ENCODE peak calls at places on chromosomes 16 and 17, in four cellular contexts. K is Caki2, P is AG04449, N is SW 1271. B is an unnamed sample.

GRCh38 chr16:89193021-89193575 is 7.2 kb downstream of the SLC22A31 start:
- DNase-seq in K (peak; percentile 57), P (peak; percentile 26), N (no peak), B (peak; percentile 85)

GRCh38 chr16:50762241-50762640 is 20.4 kb downstream of the CYLD start:
- DNase-seq in K (no peak), P (no peak), N (no peak), B (no peak)

GRCh38 chr16:50114357-50115129 is 38.6 kb upstream of the TENT4B start:
- DNase-seq in K (peak; percentile 26), P (no peak), N (no peak), B (no peak)

GRCh38 chr16:54342966-54343365 is 56.4 kb upstream of the IRX3 start:
- DNase-seq in K (no peak), P (no peak), N (no peak), B (no peak)

GRCh38 chr17:56395787-56396186 is 197.7 kb upstream of the NOG start:
- DNase-seq in K (no peak), P (no peak), N (no peak), B (no peak)

GRCh38 chr16:20910781-20911321 is 10.3 kb downstream of the LYRM1 start:
- DNase-seq in K (peak; percentile 61), P (peak; percentile 78), N (peak; percentile 33), B (no peak)

GRCh38 chr16:54040975-54041374 is 245.6 kb downstream of the IRX3 start:
- DNase-seq in K (no peak), P (no peak), N (no peak), B (no peak)

GRCh38 chr17:82432017-82432416 is 13.6 kb upstream of the OGFOD3 start:
- DNase-seq in K (no peak), P (no peak), N (no peak), B (no peak)

GRCh38 chr17:77449908-77450741 is 309.4 kb downstream of the SEC14L1 start:
- DNase-seq in K (peak; percentile 46), P (no peak), N (no peak), B (peak; percentile 92)

GRCh38 chr16:2122429-2122828 is 13.3 kb downstream of the PKD1 start:
- DNase-seq in K (no peak), P (no peak), N (no peak), B (no peak)

GRCh38 chr17:15513058-15513858 is 45.8 kb upstream of the CDRT4 start:
- DNase-seq in K (no peak), P (no peak), N (no peak), B (no peak)

GRCh38 chr17:1865252-1866037 is 35.6 kb downstream of the RPA1 start:
- DNase-seq in K (no peak), P (no peak), N (no peak), B (no peak)

GRCh38 chr16:8931864-8932263 is 31.8 kb downstream of the USP7 start:
- DNase-seq in K (peak; percentile 52), P (no peak), N (no peak), B (peak; percentile 81)

GRCh38 chr16:4316732-4317461 is 1.0 kb downstream of the GLIS2 start:
- DNase-seq in K (peak; percentile 79), P (no peak), N (no peak), B (peak; percentile 88)

GRCh38 chr17:83006515-83007455 is 72.6 kb upstream of the METRNL start:
- DNase-seq in K (no peak), P (no peak), N (no peak), B (no peak)

GRCh38 chr16:20937736-20938135 is 37.2 kb downstream of the LYRM1 start:
- DNase-seq in K (no peak), P (no peak), N (no peak), B (no peak)

GRCh38 chr17:63082273-63082861 is 116.3 kb downstream of the TANC2 start:
- DNase-seq in K (peak; percentile 10), P (no peak), N (no peak), B (no peak)

GRCh38 chr17:34420254-34420766 is 57.3 kb upstream of the CCL1 start:
- DNase-seq in K (peak; percentile 55), P (no peak), N (no peak), B (peak; percentile 62)

GRCh38 chr17:60557805-60558204 is 31.8 kb upstream of the APPBP2 start:
- DNase-seq in K (peak; percentile 37), P (no peak), N (no peak), B (no peak)

GRCh38 chr16:86984975-86985655 is 332.1 kb downstream of the C16orf95 start:
- DNase-seq in K (no peak), P (no peak), N (no peak), B (peak; percentile 84)

GRCh38 chr16:86931410-86931941 is 353.1 kb downstream of the FOXL1 start:
- DNase-seq in K (peak; percentile 32), P (peak; percentile 51), N (no peak), B (peak; percentile 93)

GRCh38 chr16:17379121-17379571 is 91.6 kb downstream of the XYLT1 start:
- DNase-seq in K (no peak), P (no peak), N (no peak), B (peak; percentile 81)

B was measured in aorta.